ENCODE peak calls at places on chromosomes 3 and 15, in nine cellular contexts. One of them, this sample, is unnamed.

GRCh38 chr3:128297401-128298138 is 144.3 kb downstream of the EEFSEC start:
- DNase-seq in CD8-positive, alpha-beta T cell: no peak
- DNase-seq in GM23338: no peak
- DNase-seq in right cardiac atrium: peak; percentile 70
- DNase-seq in H1: peak; percentile 23
- DNase-seq in body of pancreas: peak; percentile 55
- DNase-seq in heart left ventricle: peak; percentile 66
- DNase-seq in cardiac muscle cell: peak; percentile 52
- DNase-seq in Karpas-422: no peak
- DNase-seq in this sample: no peak

GRCh38 chr3:81302045-81302444 is 459.4 kb downstream of the GBE1 start:
- DNase-seq in GM23338: peak; percentile 65
- DNase-seq in heart left ventricle: no peak
- DNase-seq in right cardiac atrium: no peak
- DNase-seq in body of pancreas: peak; percentile 39
- DNase-seq in Karpas-422: peak; percentile 73
- DNase-seq in H1: peak; percentile 46
- DNase-seq in cardiac muscle cell: peak; percentile 72
- DNase-seq in CD8-positive, alpha-beta T cell: no peak
- DNase-seq in this sample: no peak

GRCh38 chr3:124694486-124694885 is 35.8 kb upstream of the UMPS start:
- DNase-seq in body of pancreas: no peak
- DNase-seq in right cardiac atrium: no peak
- DNase-seq in cardiac muscle cell: no peak
- DNase-seq in GM23338: no peak
- DNase-seq in CD8-positive, alpha-beta T cell: no peak
- DNase-seq in H1: no peak
- DNase-seq in heart left ventricle: no peak
- DNase-seq in Karpas-422: no peak
- DNase-seq in this sample: no peak

GRCh38 chr3:146896711-146897110 is 291.6 kb upstream of the PLSCR5 start:
- DNase-seq in H1: no peak
- DNase-seq in CD8-positive, alpha-beta T cell: no peak
- DNase-seq in cardiac muscle cell: no peak
- DNase-seq in heart left ventricle: no peak
- DNase-seq in GM23338: no peak
- DNase-seq in Karpas-422: no peak
- DNase-seq in body of pancreas: no peak
- DNase-seq in right cardiac atrium: no peak
- DNase-seq in this sample: no peak

GRCh38 chr3:129758921-129759320 is 134.6 kb downstream of the TMCC1 start:
- DNase-seq in heart left ventricle: no peak
- DNase-seq in body of pancreas: no peak
- DNase-seq in CD8-positive, alpha-beta T cell: no peak
- DNase-seq in right cardiac atrium: no peak
- DNase-seq in GM23338: no peak
- DNase-seq in H1: no peak
- DNase-seq in Karpas-422: no peak
- DNase-seq in cardiac muscle cell: no peak
- DNase-seq in this sample: no peak

GRCh38 chr3:174466471-174467054 is 392.6 kb upstream of the NAALADL2 start:
- DNase-seq in body of pancreas: no peak
- DNase-seq in CD8-positive, alpha-beta T cell: no peak
- DNase-seq in GM23338: no peak
- DNase-seq in H1: no peak
- DNase-seq in cardiac muscle cell: no peak
- DNase-seq in heart left ventricle: no peak
- DNase-seq in right cardiac atrium: no peak
- DNase-seq in Karpas-422: no peak
- DNase-seq in this sample: no peak

GRCh38 chr15:57079446-57079845 is 161.0 kb downstream of the TCF12 start:
- DNase-seq in H1: no peak
- DNase-seq in right cardiac atrium: no peak
- DNase-seq in cardiac muscle cell: no peak
- DNase-seq in body of pancreas: no peak
- DNase-seq in Karpas-422: peak; percentile 84
- DNase-seq in CD8-positive, alpha-beta T cell: no peak
- DNase-seq in heart left ventricle: no peak
- DNase-seq in GM23338: peak; percentile 49
- DNase-seq in this sample: no peak

GRCh38 chr3:129359102-129359461 is 69.4 kb downstream of the EFCAB12 start:
- DNase-seq in Karpas-422: no peak
- DNase-seq in cardiac muscle cell: no peak
- DNase-seq in CD8-positive, alpha-beta T cell: no peak
- DNase-seq in heart left ventricle: no peak
- DNase-seq in H1: no peak
- DNase-seq in right cardiac atrium: no peak
- DNase-seq in body of pancreas: no peak
- DNase-seq in GM23338: no peak
- DNase-seq in this sample: no peak

GRCh38 chr15:96560246-96560895 is 229.9 kb downstream of the NR2F2 start:
- DNase-seq in CD8-positive, alpha-beta T cell: no peak
- DNase-seq in Karpas-422: no peak
- DNase-seq in heart left ventricle: no peak
- DNase-seq in cardiac muscle cell: peak; percentile 43
- DNase-seq in H1: no peak
- DNase-seq in right cardiac atrium: no peak
- DNase-seq in GM23338: no peak
- DNase-seq in body of pancreas: no peak
- DNase-seq in this sample: no peak

GRCh38 chr15:65595960-65596359 is 15.0 kb downstream of the INTS14 start:
- DNase-seq in heart left ventricle: no peak
- DNase-seq in Karpas-422: peak; percentile 68
- DNase-seq in CD8-positive, alpha-beta T cell: no peak
- DNase-seq in H1: no peak
- DNase-seq in GM23338: peak; percentile 58
- DNase-seq in right cardiac atrium: no peak
- DNase-seq in body of pancreas: no peak
- DNase-seq in cardiac muscle cell: peak; percentile 38
- DNase-seq in this sample: no peak

GRCh38 chr3:24363242-24363641 is 131.4 kb downstream of the THRB start:
- DNase-seq in right cardiac atrium: no peak
- DNase-seq in cardiac muscle cell: peak; percentile 69
- DNase-seq in CD8-positive, alpha-beta T cell: no peak
- DNase-seq in H1: no peak
- DNase-seq in GM23338: no peak
- DNase-seq in body of pancreas: peak; percentile 54
- DNase-seq in heart left ventricle: no peak
- DNase-seq in Karpas-422: no peak
- DNase-seq in this sample: no peak

GRCh38 chr15:33021806-33022389 is 172.6 kb downstream of the FMN1 start:
- DNase-seq in CD8-positive, alpha-beta T cell: no peak
- DNase-seq in right cardiac atrium: no peak
- DNase-seq in Karpas-422: peak; percentile 71
- DNase-seq in body of pancreas: peak; percentile 23
- DNase-seq in cardiac muscle cell: peak; percentile 66
- DNase-seq in H1: no peak
- DNase-seq in heart left ventricle: no peak
- DNase-seq in GM23338: peak; percentile 78
- DNase-seq in this sample: no peak

GRCh38 chr3:185555101-185555501 is 2.7 kb upstream of the LIPH start:
- DNase-seq in Karpas-422: no peak
- DNase-seq in GM23338: no peak
- DNase-seq in right cardiac atrium: no peak
- DNase-seq in body of pancreas: no peak
- DNase-seq in H1: no peak
- DNase-seq in CD8-positive, alpha-beta T cell: no peak
- DNase-seq in heart left ventricle: no peak
- DNase-seq in cardiac muscle cell: no peak
- DNase-seq in this sample: no peak

GRCh38 chr3:106711650-106712049 is 665.6 kb upstream of the CCDC54 start:
- DNase-seq in H1: no peak
- DNase-seq in cardiac muscle cell: peak; percentile 15
- DNase-seq in Karpas-422: no peak
- DNase-seq in body of pancreas: no peak
- DNase-seq in CD8-positive, alpha-beta T cell: no peak
- DNase-seq in GM23338: no peak
- DNase-seq in right cardiac atrium: no peak
- DNase-seq in heart left ventricle: no peak
- DNase-seq in this sample: no peak

GRCh38 chr3:124117486-124117885 is 125.6 kb upstream of the ROPN1 start:
- DNase-seq in heart left ventricle: no peak
- DNase-seq in Karpas-422: no peak
- DNase-seq in CD8-positive, alpha-beta T cell: no peak
- DNase-seq in body of pancreas: no peak
- DNase-seq in GM23338: no peak
- DNase-seq in right cardiac atrium: peak; percentile 73
- DNase-seq in H1: no peak
- DNase-seq in cardiac muscle cell: peak; percentile 70
- DNase-seq in this sample: no peak

GRCh38 chr3:15359677-15360397 is 27.5 kb upstream of the SH3BP5 start:
- DNase-seq in body of pancreas: no peak
- DNase-seq in right cardiac atrium: no peak
- DNase-seq in cardiac muscle cell: no peak
- DNase-seq in Karpas-422: no peak
- DNase-seq in H1: no peak
- DNase-seq in heart left ventricle: no peak
- DNase-seq in GM23338: no peak
- DNase-seq in CD8-positive, alpha-beta T cell: no peak
- DNase-seq in this sample: no peak

GRCh38 chr15:60001642-60002527 is 2.2 kb upstream of the FOXB1 start:
- DNase-seq in CD8-positive, alpha-beta T cell: no peak
- DNase-seq in right cardiac atrium: no peak
- DNase-seq in GM23338: peak; percentile 41
- DNase-seq in Karpas-422: no peak
- DNase-seq in heart left ventricle: no peak
- DNase-seq in cardiac muscle cell: no peak
- DNase-seq in body of pancreas: no peak
- DNase-seq in H1: peak; percentile 50
- DNase-seq in this sample: no peak

GRCh38 chr3:103388214-103388613 is 953.4 kb downstream of the ZPLD1 start:
- DNase-seq in CD8-positive, alpha-beta T cell: no peak
- DNase-seq in heart left ventricle: no peak
- DNase-seq in right cardiac atrium: no peak
- DNase-seq in Karpas-422: no peak
- DNase-seq in body of pancreas: no peak
- DNase-seq in GM23338: no peak
- DNase-seq in cardiac muscle cell: no peak
- DNase-seq in H1: no peak
- DNase-seq in this sample: no peak

GRCh38 chr3:186717039-186717457 is at the start of gene KNG1:
- DNase-seq in H1: no peak
- DNase-seq in heart left ventricle: no peak
- DNase-seq in body of pancreas: no peak
- DNase-seq in GM23338: no peak
- DNase-seq in cardiac muscle cell: no peak
- DNase-seq in CD8-positive, alpha-beta T cell: no peak
- DNase-seq in Karpas-422: no peak
- DNase-seq in right cardiac atrium: no peak
- DNase-seq in this sample: no peak

GRCh38 chr3:145175626-145176025 is 985.4 kb downstream of the PLOD2 start:
- DNase-seq in heart left ventricle: no peak
- DNase-seq in GM23338: no peak
- DNase-seq in body of pancreas: no peak
- DNase-seq in H1: no peak
- DNase-seq in CD8-positive, alpha-beta T cell: no peak
- DNase-seq in cardiac muscle cell: no peak
- DNase-seq in right cardiac atrium: no peak
- DNase-seq in Karpas-422: no peak
- DNase-seq in this sample: no peak
- H3K4me1 ChIP-seq in heart left ventricle: no peaks in the 10 kb centered on the region
- H3K4me1 ChIP-seq in GM23338: no peaks in the 10 kb centered on the region
- H3K4me1 ChIP-seq in body of pancreas: no peaks in the 10 kb centered on the region
- H3K4me1 ChIP-seq in H1: no peaks in the 10 kb centered on the region
- H3K4me1 ChIP-seq in CD8-positive, alpha-beta T cell: no peaks in the 10 kb centered on the region
- H3K4me1 ChIP-seq in cardiac muscle cell: no peaks in the 10 kb centered on the region
- H3K4me1 ChIP-seq in right cardiac atrium: no peaks in the 10 kb centered on the region
- H3K4me1 ChIP-seq in Karpas-422: no peaks in the 10 kb centered on the region
- H3K4me1 ChIP-seq in this sample: no peaks in the 10 kb centered on the region

GRCh38 chr3:122021811-122022401 is at the start of gene ILDR1:
- DNase-seq in heart left ventricle: no peak
- DNase-seq in cardiac muscle cell: no peak
- DNase-seq in CD8-positive, alpha-beta T cell: no peak
- DNase-seq in GM23338: peak; percentile 74
- DNase-seq in right cardiac atrium: no peak
- DNase-seq in H1: peak; percentile 79
- DNase-seq in body of pancreas: peak; percentile 69
- DNase-seq in Karpas-422: peak; percentile 69
- DNase-seq in this sample: peak; percentile 68
- H3K4me3 ChIP-seq in heart left ventricle: peak within 1 kb of the TSS; percentile 14
- H3K4me3 ChIP-seq in cardiac muscle cell: peak within 1 kb of the TSS; percentile 36
- H3K4me3 ChIP-seq in CD8-positive, alpha-beta T cell: no peak within 1 kb of the TSS
- H3K4me3 ChIP-seq in GM23338: peak within 1 kb of the TSS; percentile 89
- H3K4me3 ChIP-seq in right cardiac atrium: peak within 1 kb of the TSS; percentile 34
- H3K4me3 ChIP-seq in H1: peak within 1 kb of the TSS; percentile 78
- H3K4me3 ChIP-seq in body of pancreas: peak within 1 kb of the TSS; percentile 47
- H3K4me3 ChIP-seq in Karpas-422: peak within 1 kb of the TSS; percentile 62
- H3K4me3 ChIP-seq in this sample: peak within 1 kb of the TSS; percentile 37

GRCh38 chr3:41222508-41222907 is 23.2 kb downstream of the CTNNB1 start:
- DNase-seq in CD8-positive, alpha-beta T cell: no peak
- DNase-seq in body of pancreas: no peak
- DNase-seq in right cardiac atrium: no peak
- DNase-seq in Karpas-422: no peak
- DNase-seq in H1: no peak
- DNase-seq in heart left ventricle: no peak
- DNase-seq in GM23338: no peak
- DNase-seq in cardiac muscle cell: peak; percentile 30
- DNase-seq in this sample: no peak

GRCh38 chr3:41223691-41224090 is 24.4 kb downstream of the CTNNB1 start:
- DNase-seq in GM23338: no peak
- DNase-seq in Karpas-422: no peak
- DNase-seq in CD8-positive, alpha-beta T cell: no peak
- DNase-seq in cardiac muscle cell: no peak
- DNase-seq in heart left ventricle: no peak
- DNase-seq in H1: no peak
- DNase-seq in right cardiac atrium: no peak
- DNase-seq in body of pancreas: no peak
- DNase-seq in this sample: no peak

GRCh38 chr3:41223078-41223477 is 23.8 kb downstream of the CTNNB1 start:
- DNase-seq in GM23338: no peak
- DNase-seq in Karpas-422: no peak
- DNase-seq in H1: no peak
- DNase-seq in CD8-positive, alpha-beta T cell: no peak
- DNase-seq in cardiac muscle cell: no peak
- DNase-seq in body of pancreas: no peak
- DNase-seq in heart left ventricle: no peak
- DNase-seq in right cardiac atrium: no peak
- DNase-seq in this sample: no peak

GRCh38 chr3:41222012-41222411 is 22.7 kb downstream of the CTNNB1 start:
- DNase-seq in body of pancreas: no peak
- DNase-seq in cardiac muscle cell: no peak
- DNase-seq in GM23338: no peak
- DNase-seq in Karpas-422: no peak
- DNase-seq in CD8-positive, alpha-beta T cell: no peak
- DNase-seq in right cardiac atrium: no peak
- DNase-seq in heart left ventricle: no peak
- DNase-seq in H1: no peak
- DNase-seq in this sample: no peak

GRCh38 chr3:41221278-41221677 is 22.0 kb downstream of the CTNNB1 start:
- DNase-seq in CD8-positive, alpha-beta T cell: no peak
- DNase-seq in body of pancreas: no peak
- DNase-seq in right cardiac atrium: no peak
- DNase-seq in heart left ventricle: no peak
- DNase-seq in GM23338: no peak
- DNase-seq in H1: no peak
- DNase-seq in cardiac muscle cell: no peak
- DNase-seq in Karpas-422: no peak
- DNase-seq in this sample: no peak
- H3K4me1 ChIP-seq in CD8-positive, alpha-beta T cell: peaks cover 41% of the 10 kb centered on the region
- H3K4me1 ChIP-seq in body of pancreas: peaks cover 59% of the 10 kb centered on the region
- H3K4me1 ChIP-seq in right cardiac atrium: peaks cover 19% of the 10 kb centered on the region
- H3K4me1 ChIP-seq in heart left ventricle: peaks cover 41% of the 10 kb centered on the region
- H3K4me1 ChIP-seq in GM23338: peaks cover 26% of the 10 kb centered on the region
- H3K4me1 ChIP-seq in H1: no peaks in the 10 kb centered on the region
- H3K4me1 ChIP-seq in cardiac muscle cell: peaks cover 30% of the 10 kb centered on the region
- H3K4me1 ChIP-seq in Karpas-422: peaks cover 32% of the 10 kb centered on the region
- H3K4me1 ChIP-seq in this sample: peaks cover 36% of the 10 kb centered on the region

GRCh38 chr3:114624676-114625181 is 330.9 kb downstream of the TIGIT start:
- DNase-seq in body of pancreas: peak; percentile 89
- DNase-seq in right cardiac atrium: peak; percentile 97
- DNase-seq in H1: no peak
- DNase-seq in GM23338: no peak
- DNase-seq in cardiac muscle cell: peak; percentile 97
- DNase-seq in CD8-positive, alpha-beta T cell: no peak
- DNase-seq in heart left ventricle: peak; percentile 96
- DNase-seq in Karpas-422: no peak
- DNase-seq in this sample: peak; percentile 89
- H3K4me3 ChIP-seq in body of pancreas: no peak overlapping the region
- H3K4me3 ChIP-seq in right cardiac atrium: peak overlapping the region; percentile 75
- H3K4me3 ChIP-seq in H1: no peak overlapping the region
- H3K4me3 ChIP-seq in GM23338: no peak overlapping the region
- H3K4me3 ChIP-seq in cardiac muscle cell: no peak overlapping the region
- H3K4me3 ChIP-seq in CD8-positive, alpha-beta T cell: no peak overlapping the region
- H3K4me3 ChIP-seq in heart left ventricle: peak overlapping the region; percentile 54
- H3K4me3 ChIP-seq in Karpas-422: no peak overlapping the region
- H3K4me3 ChIP-seq in this sample: peak overlapping the region; percentile 30